ENCODE peak calls at places on chromosomes 13 and 19, in six cellular contexts. E is Calu3, S is fibroblast of mammary gland, B is naive B cell, J is retinal pigment epithelial cell, C is GM12891. P is an unnamed sample.

GRCh38 chr13:111005808-111006494 is 91.1 kb upstream of the ANKRD10 start:
- DNase-seq in E (no peak), S (peak), B (no peak), J (no peak), C (no peak), P (peak)

GRCh38 chr19:4199699-4200293 is 17.3 kb downstream of the ANKRD24 start:
- DNase-seq in E (peak), S (no peak), B (no peak), J (no peak), C (no peak), P (no peak)

GRCh38 chr13:36370108-36370429 is 23.9 kb upstream of the SPART start:
- DNase-seq in E (no peak), S (no peak), B (no peak), J (no peak), C (no peak), P (no peak)

GRCh38 chr19:52638601-52639000 is 446 bp upstream of the ZNF83 start:
- DNase-seq in E (no peak), S (peak), B (no peak), J (no peak), C (peak), P (peak)

GRCh38 chr19:13329766-13330165 is 176.5 kb downstream of the CACNA1A start:
- DNase-seq in E (no peak), S (no peak), B (no peak), J (no peak), C (no peak), P (no peak)

GRCh38 chr19:18637644-18638630 is 1.1 kb downstream of the KLHL26 start:
- DNase-seq in E (peak), S (no peak), B (no peak), J (no peak), C (no peak), P (no peak)

GRCh38 chr13:79973533-79973963 is 367.4 kb downstream of the SPRY2 start:
- DNase-seq in E (no peak), S (peak), B (no peak), J (no peak), C (no peak), P (no peak)

GRCh38 chr19:40718774-40719391 is 2.0 kb downstream of the ITPKC start:
- DNase-seq in E (peak), S (peak), B (no peak), J (no peak), C (no peak), P (peak)

GRCh38 chr19:797528-798414 is 519 bp downstream of the PTBP1 start:
- DNase-seq in E (peak), S (peak), B (peak), J (no peak), C (peak), P (peak)

GRCh38 chr19:50512112-50512998 is 1.4 kb downstream of the ASPDH start:
- DNase-seq in E (no peak), S (no peak), B (no peak), J (no peak), C (no peak), P (no peak)

GRCh38 chr13:36353001-36353400 is 6.8 kb upstream of the SPART start:
- DNase-seq in E (no peak), S (no peak), B (no peak), J (peak), C (no peak), P (no peak)

GRCh38 chr13:54742984-54743383 is 1714.4 kb downstream of the OLFM4 start:
- DNase-seq in E (no peak), S (no peak), B (no peak), J (no peak), C (no peak), P (no peak)

GRCh38 chr19:5125797-5126497 is 157.0 kb downstream of the KDM4B start:
- DNase-seq in E (no peak), S (no peak), B (peak), J (no peak), C (no peak), P (no peak)

GRCh38 chr13:26011996-26012688 is 39.7 kb downstream of the SHISA2 start:
- DNase-seq in E (no peak), S (no peak), B (peak), J (no peak), C (no peak), P (no peak)

GRCh38 chr13:78689011-78689410 is 30.1 kb upstream of the OBI1 start:
- DNase-seq in E (no peak), S (no peak), B (no peak), J (no peak), C (no peak), P (peak)

GRCh38 chr19:47269596-47269995 is 5.1 kb upstream of the INAFM1 start:
- DNase-seq in E (no peak), S (no peak), B (no peak), J (no peak), C (no peak), P (no peak)

GRCh38 chr13:53513199-53513598 is 484.6 kb downstream of the OLFM4 start:
- DNase-seq in E (no peak), S (no peak), B (no peak), J (no peak), C (no peak), P (no peak)

GRCh38 chr19:4181053-4181508 is 1.3 kb downstream of the SIRT6 start:
- DNase-seq in E (no peak), S (no peak), B (no peak), J (no peak), C (no peak), P (no peak)

P was measured in GM03348.